ENCODE peak calls at places on chromosomes 16 and 17, in ten cellular contexts. One of them, this sample, is unnamed.

GRCh38 chr16:27405546-27406451 is 3.8 kb downstream of the IL21R start:
- DNase-seq in astrocyte: peak; percentile 20
- DNase-seq in cardiac muscle cell: peak; percentile 29
- DNase-seq in stomach: no peak
- DNase-seq in IMR-90: peak; percentile 17
- DNase-seq in left ventricle myocardium inferior: no peak
- DNase-seq in OCI-LY7: peak; percentile 41
- DNase-seq in aorta: peak; percentile 74
- DNase-seq in ascending aorta: no peak
- DNase-seq in CD8-positive, alpha-beta T cell: no peak
- DNase-seq in this sample: peak; percentile 41

GRCh38 chr16:83227336-83227735 is 580.4 kb upstream of the HSBP1 start:
- DNase-seq in astrocyte: no peak
- DNase-seq in cardiac muscle cell: no peak
- DNase-seq in stomach: no peak
- DNase-seq in IMR-90: no peak
- DNase-seq in left ventricle myocardium inferior: no peak
- DNase-seq in OCI-LY7: no peak
- DNase-seq in aorta: no peak
- DNase-seq in ascending aorta: no peak
- DNase-seq in CD8-positive, alpha-beta T cell: no peak
- DNase-seq in this sample: no peak

GRCh38 chr17:74134991-74135390 is 68.5 kb upstream of the RPL38 start:
- DNase-seq in astrocyte: no peak
- DNase-seq in cardiac muscle cell: no peak
- DNase-seq in stomach: no peak
- DNase-seq in IMR-90: no peak
- DNase-seq in left ventricle myocardium inferior: no peak
- DNase-seq in OCI-LY7: no peak
- DNase-seq in aorta: no peak
- DNase-seq in ascending aorta: no peak
- DNase-seq in CD8-positive, alpha-beta T cell: no peak
- DNase-seq in this sample: no peak

GRCh38 chr16:4682616-4683254 is 10.6 kb upstream of the NUDT16L1 start:
- DNase-seq in astrocyte: no peak
- DNase-seq in cardiac muscle cell: peak; percentile 23
- DNase-seq in stomach: peak; percentile 79
- DNase-seq in IMR-90: peak; percentile 18
- DNase-seq in left ventricle myocardium inferior: no peak
- DNase-seq in OCI-LY7: no peak
- DNase-seq in aorta: no peak
- DNase-seq in ascending aorta: no peak
- DNase-seq in CD8-positive, alpha-beta T cell: no peak
- DNase-seq in this sample: no peak

GRCh38 chr17:13036776-13037175 is 18.9 kb upstream of the ELAC2 start:
- DNase-seq in astrocyte: no peak
- DNase-seq in cardiac muscle cell: peak; percentile 13
- DNase-seq in stomach: no peak
- DNase-seq in IMR-90: peak; percentile 11
- DNase-seq in left ventricle myocardium inferior: no peak
- DNase-seq in OCI-LY7: no peak
- DNase-seq in aorta: no peak
- DNase-seq in ascending aorta: no peak
- DNase-seq in CD8-positive, alpha-beta T cell: no peak
- DNase-seq in this sample: no peak

GRCh38 chr17:40304464-40304863 is 4.5 kb upstream of the RARA start:
- DNase-seq in astrocyte: peak; percentile 98
- DNase-seq in cardiac muscle cell: peak; percentile 89
- DNase-seq in stomach: no peak
- DNase-seq in IMR-90: peak; percentile 87
- DNase-seq in left ventricle myocardium inferior: no peak
- DNase-seq in OCI-LY7: no peak
- DNase-seq in aorta: no peak
- DNase-seq in ascending aorta: peak; percentile 66
- DNase-seq in CD8-positive, alpha-beta T cell: no peak
- DNase-seq in this sample: no peak

GRCh38 chr16:73048292-73049050 is 543 bp upstream of the ZFHX3 start:
- DNase-seq in astrocyte: no peak
- DNase-seq in cardiac muscle cell: peak; percentile 24
- DNase-seq in stomach: peak; percentile 50
- DNase-seq in IMR-90: no peak
- DNase-seq in left ventricle myocardium inferior: peak; percentile 78
- DNase-seq in OCI-LY7: no peak
- DNase-seq in aorta: peak; percentile 88
- DNase-seq in ascending aorta: peak; percentile 87
- DNase-seq in CD8-positive, alpha-beta T cell: no peak
- DNase-seq in this sample: no peak

GRCh38 chr16:67833035-67833417 is 9.1 kb upstream of the THAP11 start:
- DNase-seq in astrocyte: peak; percentile 69
- DNase-seq in cardiac muscle cell: peak; percentile 42
- DNase-seq in stomach: no peak
- DNase-seq in IMR-90: peak; percentile 80
- DNase-seq in left ventricle myocardium inferior: no peak
- DNase-seq in OCI-LY7: no peak
- DNase-seq in aorta: no peak
- DNase-seq in ascending aorta: no peak
- DNase-seq in CD8-positive, alpha-beta T cell: no peak
- DNase-seq in this sample: no peak

GRCh38 chr17:70314096-70314495 is 144.8 kb downstream of the KCNJ2 start:
- DNase-seq in astrocyte: peak; percentile 91
- DNase-seq in cardiac muscle cell: no peak
- DNase-seq in stomach: no peak
- DNase-seq in IMR-90: peak; percentile 78
- DNase-seq in left ventricle myocardium inferior: no peak
- DNase-seq in OCI-LY7: no peak
- DNase-seq in aorta: no peak
- DNase-seq in ascending aorta: no peak
- DNase-seq in CD8-positive, alpha-beta T cell: no peak
- DNase-seq in this sample: no peak

GRCh38 chr16:48462146-48462740 is 77.0 kb upstream of the SIAH1 start:
- DNase-seq in astrocyte: peak; percentile 50
- DNase-seq in cardiac muscle cell: peak; percentile 42
- DNase-seq in stomach: no peak
- DNase-seq in IMR-90: no peak
- DNase-seq in left ventricle myocardium inferior: no peak
- DNase-seq in OCI-LY7: no peak
- DNase-seq in aorta: no peak
- DNase-seq in ascending aorta: no peak
- DNase-seq in CD8-positive, alpha-beta T cell: no peak
- DNase-seq in this sample: no peak

GRCh38 chr17:38912221-38912813 is 13.1 kb upstream of the LASP1NB start:
- DNase-seq in astrocyte: no peak
- DNase-seq in cardiac muscle cell: peak; percentile 85
- DNase-seq in stomach: peak; percentile 52
- DNase-seq in IMR-90: no peak
- DNase-seq in left ventricle myocardium inferior: peak; percentile 80
- DNase-seq in OCI-LY7: no peak
- DNase-seq in aorta: peak; percentile 81
- DNase-seq in ascending aorta: peak; percentile 68
- DNase-seq in CD8-positive, alpha-beta T cell: no peak
- DNase-seq in this sample: no peak

GRCh38 chr17:81947189-81947588 is at the start of gene MYADML2:
- DNase-seq in astrocyte: no peak
- DNase-seq in cardiac muscle cell: no peak
- DNase-seq in stomach: no peak
- DNase-seq in IMR-90: no peak
- DNase-seq in left ventricle myocardium inferior: no peak
- DNase-seq in OCI-LY7: no peak
- DNase-seq in aorta: no peak
- DNase-seq in ascending aorta: no peak
- DNase-seq in CD8-positive, alpha-beta T cell: no peak
- DNase-seq in this sample: no peak

GRCh38 chr16:80670170-80670865 is 129.5 kb downstream of the DYNLRB2 start:
- DNase-seq in astrocyte: no peak
- DNase-seq in cardiac muscle cell: no peak
- DNase-seq in stomach: no peak
- DNase-seq in IMR-90: no peak
- DNase-seq in left ventricle myocardium inferior: no peak
- DNase-seq in OCI-LY7: peak; percentile 36
- DNase-seq in aorta: no peak
- DNase-seq in ascending aorta: no peak
- DNase-seq in CD8-positive, alpha-beta T cell: no peak
- DNase-seq in this sample: no peak

GRCh38 chr17:1558401-1558800 is 4.2 kb downstream of the PITPNA start:
- DNase-seq in astrocyte: no peak
- DNase-seq in cardiac muscle cell: no peak
- DNase-seq in stomach: no peak
- DNase-seq in IMR-90: no peak
- DNase-seq in left ventricle myocardium inferior: no peak
- DNase-seq in OCI-LY7: no peak
- DNase-seq in aorta: no peak
- DNase-seq in ascending aorta: no peak
- DNase-seq in CD8-positive, alpha-beta T cell: no peak
- DNase-seq in this sample: no peak
- H3K4me1 ChIP-seq in astrocyte: peaks cover 21% of the 10 kb centered on the region
- H3K4me1 ChIP-seq in cardiac muscle cell: peaks cover 27% of the 10 kb centered on the region
- H3K4me1 ChIP-seq in stomach: peaks cover 70% of the 10 kb centered on the region
- H3K4me1 ChIP-seq in IMR-90: peaks cover 9% of the 10 kb centered on the region
- H3K4me1 ChIP-seq in left ventricle myocardium inferior: peaks cover 64% of the 10 kb centered on the region
- H3K4me1 ChIP-seq in OCI-LY7: peaks cover 28% of the 10 kb centered on the region
- H3K4me1 ChIP-seq in aorta: no peaks in the 10 kb centered on the region
- H3K4me1 ChIP-seq in ascending aorta: peaks cover 7% of the 10 kb centered on the region
- H3K4me1 ChIP-seq in CD8-positive, alpha-beta T cell: peaks cover 14% of the 10 kb centered on the region
- H3K4me1 ChIP-seq in this sample: peaks cover 8% of the 10 kb centered on the region

DNA sequence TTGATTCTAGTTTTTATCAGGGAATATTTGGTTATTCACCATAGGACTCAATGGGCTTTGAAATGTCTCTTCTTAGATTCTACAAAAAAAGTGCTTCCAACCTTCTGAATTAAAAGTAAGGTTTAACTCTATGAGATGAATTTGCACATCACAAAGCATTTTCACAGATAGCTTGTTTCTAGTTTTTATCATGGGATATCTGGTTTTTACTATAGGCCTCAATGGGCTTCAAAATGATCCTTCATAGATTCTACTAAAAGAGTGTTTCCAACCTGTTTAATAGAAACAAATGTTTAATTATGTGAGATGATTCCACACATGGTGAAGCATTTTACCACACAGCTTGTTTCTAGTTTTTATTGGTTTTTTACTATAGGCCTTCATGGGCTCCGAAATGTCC is 560.7 kb downstream of the KCNJ18 start:
- DNase-seq in astrocyte: no peak
- DNase-seq in cardiac muscle cell: no peak
- DNase-seq in stomach: no peak
- DNase-seq in IMR-90: no peak
- DNase-seq in left ventricle myocardium inferior: no peak
- DNase-seq in OCI-LY7: no peak
- DNase-seq in aorta: no peak
- DNase-seq in ascending aorta: no peak
- DNase-seq in CD8-positive, alpha-beta T cell: no peak
- DNase-seq in this sample: no peak
- H3K9me3 ChIP-seq in astrocyte: no peaks in the 10 kb centered on the region
- H3K9me3 ChIP-seq in cardiac muscle cell: no peaks in the 10 kb centered on the region
- H3K9me3 ChIP-seq in stomach: peaks cover 24% of the 10 kb centered on the region
- H3K9me3 ChIP-seq in IMR-90: no peaks in the 10 kb centered on the region
- H3K9me3 ChIP-seq in left ventricle myocardium inferior: no peaks in the 10 kb centered on the region
- H3K9me3 ChIP-seq in OCI-LY7: peaks cover 94% of the 10 kb centered on the region
- H3K9me3 ChIP-seq in aorta: no peaks in the 10 kb centered on the region
- H3K9me3 ChIP-seq in ascending aorta: no peaks in the 10 kb centered on the region
- H3K9me3 ChIP-seq in CD8-positive, alpha-beta T cell: no peaks in the 10 kb centered on the region
- H3K9me3 ChIP-seq in this sample: no peaks in the 10 kb centered on the region

GRCh38 chr17:37305406-37305905 is 70.3 kb upstream of the C17orf78 start:
- DNase-seq in astrocyte: no peak
- DNase-seq in cardiac muscle cell: no peak
- DNase-seq in stomach: no peak
- DNase-seq in IMR-90: no peak
- DNase-seq in left ventricle myocardium inferior: no peak
- DNase-seq in OCI-LY7: no peak
- DNase-seq in aorta: no peak
- DNase-seq in ascending aorta: no peak
- DNase-seq in CD8-positive, alpha-beta T cell: no peak
- DNase-seq in this sample: no peak

GRCh38 chr17:37300683-37301082 is 75.1 kb upstream of the C17orf78 start:
- DNase-seq in astrocyte: no peak
- DNase-seq in cardiac muscle cell: no peak
- DNase-seq in stomach: no peak
- DNase-seq in IMR-90: no peak
- DNase-seq in left ventricle myocardium inferior: no peak
- DNase-seq in OCI-LY7: no peak
- DNase-seq in aorta: no peak
- DNase-seq in ascending aorta: no peak
- DNase-seq in CD8-positive, alpha-beta T cell: no peak
- DNase-seq in this sample: no peak

GRCh38 chr17:37299257-37299985 is 76.4 kb upstream of the C17orf78 start:
- DNase-seq in astrocyte: no peak
- DNase-seq in cardiac muscle cell: peak; percentile 35
- DNase-seq in stomach: no peak
- DNase-seq in IMR-90: no peak
- DNase-seq in left ventricle myocardium inferior: no peak
- DNase-seq in OCI-LY7: no peak
- DNase-seq in aorta: no peak
- DNase-seq in ascending aorta: no peak
- DNase-seq in CD8-positive, alpha-beta T cell: no peak
- DNase-seq in this sample: no peak

DNA sequence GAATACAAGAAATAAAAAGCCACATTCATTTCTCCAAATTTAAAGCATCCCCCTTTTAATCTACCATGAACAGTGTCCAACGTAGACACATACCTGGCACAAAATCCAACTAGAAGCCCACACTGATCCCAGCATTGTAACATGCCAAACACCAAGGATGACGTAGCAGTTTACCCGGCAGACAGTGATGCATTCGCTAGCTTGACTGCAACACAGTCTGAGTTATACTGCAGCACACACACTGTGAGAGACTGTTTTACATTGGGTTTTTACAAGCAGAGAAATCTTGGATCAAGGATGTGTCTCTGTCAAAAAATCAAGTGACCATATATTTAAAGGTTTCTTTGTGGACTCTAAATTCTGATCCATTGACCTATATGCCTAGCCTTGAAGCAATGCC is 74.5 kb upstream of the C17orf78 start:
- DNase-seq in astrocyte: peak; percentile 79
- DNase-seq in cardiac muscle cell: peak; percentile 54
- DNase-seq in stomach: no peak
- DNase-seq in IMR-90: peak; percentile 17
- DNase-seq in left ventricle myocardium inferior: no peak
- DNase-seq in OCI-LY7: no peak
- DNase-seq in aorta: no peak
- DNase-seq in ascending aorta: no peak
- DNase-seq in CD8-positive, alpha-beta T cell: no peak
- DNase-seq in this sample: no peak
- H3K27ac ChIP-seq in astrocyte: no peak overlapping the region
- H3K27ac ChIP-seq in cardiac muscle cell: peak overlapping the region; percentile 88
- H3K27ac ChIP-seq in stomach: no peak overlapping the region
- H3K27ac ChIP-seq in IMR-90: no peak overlapping the region
- H3K27ac ChIP-seq in left ventricle myocardium inferior: peak overlapping the region; percentile 53
- H3K27ac ChIP-seq in OCI-LY7: no peak overlapping the region
- H3K27ac ChIP-seq in aorta: no peak overlapping the region
- H3K27ac ChIP-seq in ascending aorta: peak overlapping the region; percentile 3
- H3K27ac ChIP-seq in CD8-positive, alpha-beta T cell: no peak overlapping the region
- H3K27ac ChIP-seq in this sample: no peak overlapping the region

DNA sequence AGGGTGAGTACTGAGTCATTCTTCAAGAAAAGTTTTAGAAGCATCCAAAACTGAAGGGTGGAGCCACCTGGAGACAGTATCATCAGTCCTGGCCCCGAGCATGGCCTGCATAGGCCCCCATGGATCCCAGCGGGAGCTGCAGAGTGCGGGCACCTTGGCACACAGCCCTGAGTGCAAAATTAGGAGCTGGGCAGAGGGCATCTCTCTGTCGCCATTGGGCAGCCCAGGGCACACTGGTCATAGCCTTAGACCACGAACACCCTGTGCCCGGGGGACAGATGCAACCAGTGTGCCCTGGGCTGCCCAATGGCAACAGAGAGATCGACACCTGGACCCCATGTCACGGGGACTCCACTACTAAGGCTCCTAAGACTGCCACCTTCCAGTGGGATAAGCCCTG is 14.6 kb downstream of the MAPT start:
- DNase-seq in astrocyte: no peak
- DNase-seq in cardiac muscle cell: no peak
- DNase-seq in stomach: no peak
- DNase-seq in IMR-90: no peak
- DNase-seq in left ventricle myocardium inferior: no peak
- DNase-seq in OCI-LY7: no peak
- DNase-seq in aorta: no peak
- DNase-seq in ascending aorta: no peak
- DNase-seq in CD8-positive, alpha-beta T cell: no peak
- DNase-seq in this sample: no peak
- H3K4me1 ChIP-seq in astrocyte: no peaks in the 10 kb centered on the region
- H3K4me1 ChIP-seq in cardiac muscle cell: no peaks in the 10 kb centered on the region
- H3K4me1 ChIP-seq in stomach: no peaks in the 10 kb centered on the region
- H3K4me1 ChIP-seq in IMR-90: no peaks in the 10 kb centered on the region
- H3K4me1 ChIP-seq in left ventricle myocardium inferior: peaks cover 21% of the 10 kb centered on the region
- H3K4me1 ChIP-seq in OCI-LY7: no peaks in the 10 kb centered on the region
- H3K4me1 ChIP-seq in aorta: no peaks in the 10 kb centered on the region
- H3K4me1 ChIP-seq in ascending aorta: no peaks in the 10 kb centered on the region
- H3K4me1 ChIP-seq in CD8-positive, alpha-beta T cell: peaks cover 4% of the 10 kb centered on the region
- H3K4me1 ChIP-seq in this sample: no peaks in the 10 kb centered on the region